ENCODE peak calls at places on chromosomes 2 and 18, in eight cellular contexts. G is aorta; T is heart right ventricle; L is K562; H is CD4-positive, alpha-beta T cell; O is left ventricle myocardium inferior; P is foreskin keratinocyte; X is sigmoid colon. V is an unnamed sample.
A peak's percentile ranks its signal among the peaks of the same experiment; 100 is the strongest.

GRCh38 chr18:70981400-70982140 is 692.7 kb downstream of the SOCS6 start:
- DNase-seq in G (no peak), P (no peak), L (no peak), H (no peak), O (no peak), T (no peak), X (no peak), V (no peak)

GRCh38 chr2:17442334-17442733 is 75.9 kb downstream of the RAD51AP2 start:
- DNase-seq in H (no peak), P (peak; percentile 70), O (no peak), G (no peak), T (no peak), X (no peak), L (no peak), V (no peak)

GRCh38 chr2:144430722-144431163 is 89.2 kb downstream of the ZEB2 start:
- DNase-seq in L (no peak), T (peak; percentile 35), P (no peak), G (no peak), O (no peak), X (peak; percentile 80), H (no peak), V (no peak)

GRCh38 chr2:236120829-236121228 is 47.4 kb downstream of the GBX2 start:
- DNase-seq in H (no peak), G (no peak), L (no peak), O (no peak), T (no peak), X (no peak), P (no peak), V (no peak)

GRCh38 chr2:119333360-119333759 is 33.3 kb downstream of the C2orf76 start:
- DNase-seq in O (no peak), T (no peak), X (no peak), G (no peak), P (no peak), H (no peak), L (no peak), V (no peak)

GRCh38 chr2:233412405-233412804 is 58.1 kb downstream of the DGKD start:
- DNase-seq in O (no peak), L (no peak), H (no peak), X (no peak), G (no peak), P (no peak), T (no peak), V (no peak)

GRCh38 chr18:80253871-80254492 is 6.7 kb upstream of the PARD6G start:
- DNase-seq in X (no peak), O (no peak), G (no peak), H (no peak), T (no peak), L (peak; percentile 40), P (no peak), V (no peak)

GRCh38 chr2:47373747-47374146 is 29.2 kb upstream of the MSH2 start:
- DNase-seq in L (peak; percentile 52), G (no peak), H (no peak), O (no peak), X (no peak), T (no peak), P (no peak), V (peak; percentile 4)

GRCh38 chr2:64875368-64875767 is 113.8 kb upstream of the SLC1A4 start:
- DNase-seq in P (no peak), O (no peak), H (no peak), X (no peak), L (no peak), T (no peak), G (no peak), V (no peak)

GRCh38 chr2:114797540-114797939 is 355.1 kb downstream of the DPP10 start:
- DNase-seq in G (no peak), P (no peak), X (no peak), T (no peak), L (no peak), O (no peak), H (no peak), V (no peak)

GRCh38 chr2:138228101-138228500 is 263.8 kb downstream of the HNMT start:
- DNase-seq in X (no peak), L (no peak), G (no peak), T (no peak), H (no peak), P (no peak), O (no peak), V (no peak)

GRCh38 chr2:187698374-187699110 is 144.3 kb upstream of the TFPI start:
- DNase-seq in P (no peak), T (no peak), O (no peak), L (no peak), H (no peak), X (no peak), G (no peak), V (no peak)

GRCh38 chr18:332007-332406 is 64.2 kb upstream of the THOC1 start:
- DNase-seq in X (no peak), G (no peak), O (peak; percentile 20), T (peak; percentile 20), L (no peak), H (no peak), P (no peak), V (no peak)

GRCh38 chr2:191679818-191680600 is 2.1 kb downstream of the NABP1 start:
- DNase-seq in X (no peak), L (no peak), P (peak; percentile 87), H (no peak), G (no peak), T (no peak), O (no peak), V (no peak)

GRCh38 chr2:9276074-9276473 is 69.5 kb downstream of the ASAP2 start:
- DNase-seq in P (no peak), G (no peak), X (no peak), H (no peak), T (no peak), L (no peak), O (no peak), V (no peak)

GRCh38 chr2:9273496-9273895 is 66.9 kb downstream of the ASAP2 start:
- DNase-seq in T (no peak), G (no peak), H (no peak), X (no peak), L (no peak), O (no peak), P (no peak), V (no peak)

GRCh38 chr2:9276901-9277455 is 70.4 kb downstream of the ASAP2 start:
- DNase-seq in H (no peak), X (no peak), G (no peak), T (no peak), L (no peak), O (no peak), P (no peak), V (no peak)

GRCh38 chr2:9275399-9275798 is 68.8 kb downstream of the ASAP2 start:
- DNase-seq in G (no peak), X (no peak), T (no peak), O (no peak), P (no peak), L (no peak), H (no peak), V (no peak)

DNA sequence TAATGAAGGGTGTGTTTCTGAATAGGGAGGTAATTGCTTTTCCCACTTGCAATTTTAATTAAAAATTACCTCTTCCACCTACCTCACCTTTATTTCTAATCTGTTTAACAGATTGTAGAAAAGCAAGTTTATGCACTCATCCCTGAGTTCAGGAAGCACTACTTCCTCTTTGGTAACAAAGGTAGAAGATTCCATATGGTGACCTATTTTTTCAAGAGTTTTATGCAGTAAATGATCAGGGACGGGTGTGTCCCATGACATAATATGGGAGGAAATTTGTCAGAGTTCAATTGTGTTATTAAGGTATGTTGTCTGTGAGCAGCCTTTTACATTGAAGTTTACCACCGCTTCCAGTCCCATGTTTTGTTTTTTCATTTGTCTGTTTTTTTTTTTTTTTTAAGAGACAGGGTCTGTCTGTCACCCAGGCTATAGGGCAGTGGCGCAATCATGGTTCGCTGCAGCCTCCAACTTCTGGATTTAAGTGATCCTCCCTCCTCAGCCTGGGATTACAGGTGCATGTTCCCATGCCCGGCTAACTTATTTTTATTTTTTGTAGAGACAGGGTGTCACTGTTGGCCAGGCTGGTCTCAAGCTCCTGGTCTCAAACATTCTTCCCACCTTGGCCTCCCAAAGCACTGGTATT is 68.2 kb downstream of the ASAP2 start:
- DNase-seq in L (no peak), G (no peak), X (no peak), H (no peak), T (no peak), P (peak; percentile 31), O (no peak), V (no peak)
- H3K27ac ChIP-seq in L (no peak overlapping the region), G (no peak overlapping the region), X (no peak overlapping the region), H (no peak overlapping the region), T (peak overlapping the region; percentile 17), P (no peak overlapping the region), O (peak overlapping the region; percentile 75), V (no peak overlapping the region)

GRCh38 chr2:241851325-241852115 is 7.2 kb downstream of the PDCD1 start:
- DNase-seq in G (peak; percentile 61), L (no peak), X (peak; percentile 56), T (no peak), P (no peak), H (no peak), O (no peak), V (no peak)

GRCh38 chr2:241853651-241854341 is 4.9 kb downstream of the PDCD1 start:
- DNase-seq in L (no peak), T (no peak), X (peak; percentile 58), P (no peak), O (peak; percentile 39), G (peak; percentile 75), H (no peak), V (no peak)

GRCh38 chr2:241854342-241855244 is 4.1 kb downstream of the PDCD1 start:
- DNase-seq in X (peak; percentile 58), P (no peak), L (peak; percentile 7), G (peak; percentile 61), H (no peak), O (peak; percentile 24), T (no peak), V (no peak)

GRCh38 chr2:241852116-241852980 is 6.3 kb downstream of the PDCD1 start:
- DNase-seq in H (no peak), T (no peak), G (peak; percentile 70), P (no peak), L (no peak), O (peak; percentile 13), X (peak; percentile 62), V (no peak)

GRCh38 chr2:241852981-241853631 is 5.6 kb downstream of the PDCD1 start:
- DNase-seq in O (no peak), L (no peak), T (no peak), P (no peak), G (peak; percentile 62), H (no peak), X (peak; percentile 46), V (no peak)
- H3K27ac ChIP-seq in O (no peak overlapping the region), L (no peak overlapping the region), T (no peak overlapping the region), P (no peak overlapping the region), G (no peak overlapping the region), H (no peak overlapping the region), X (no peak overlapping the region), V (no peak overlapping the region)

DNA sequence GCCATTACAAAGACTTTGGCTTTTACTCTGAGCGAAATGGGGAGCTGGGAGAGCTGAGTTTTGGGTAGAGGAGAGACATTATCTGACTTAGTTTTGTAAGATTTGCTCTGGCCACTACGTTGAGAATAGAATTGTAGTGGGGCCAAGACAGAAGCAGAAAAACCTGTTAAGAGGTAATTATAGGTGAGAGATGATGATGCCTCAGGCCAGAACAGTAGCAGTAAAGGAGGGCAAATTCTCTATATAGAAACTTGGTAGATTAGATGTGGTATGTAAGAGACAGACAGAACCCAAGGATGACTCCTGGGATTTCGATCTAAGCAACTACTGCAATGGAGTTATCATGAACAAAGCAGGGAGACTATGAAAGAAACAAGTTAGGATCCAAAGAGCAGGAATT is 17.4 kb upstream of the CREB1 start:
- DNase-seq in T (no peak), H (no peak), G (no peak), O (no peak), L (no peak), X (no peak), P (no peak), V (no peak)
- H3K27ac ChIP-seq in T (no peak overlapping the region), H (no peak overlapping the region), G (no peak overlapping the region), O (no peak overlapping the region), L (no peak overlapping the region), X (no peak overlapping the region), P (peak overlapping the region; percentile 94), V (no peak overlapping the region)

GRCh38 chr2:68156419-68156818 is 1.3 kb upstream of the PNO1 start:
- DNase-seq in O (no peak), G (no peak), H (no peak), L (no peak), T (no peak), X (no peak), P (peak; percentile 3), V (no peak)
- H3K27ac ChIP-seq in O (peak overlapping the region; percentile 98), G (no peak overlapping the region), H (peak overlapping the region; percentile 92), L (no peak overlapping the region), T (peak overlapping the region; percentile 88), X (peak overlapping the region; percentile 85), P (peak overlapping the region; percentile 99), V (no peak overlapping the region)

V was measured in caudate nucleus.